ENCODE peak calls at places on chromosomes 2 and 18, in seven cellular contexts. E is IMR-90, K is K562, O is HepG2, X is lower leg skin, U is A549, S is H1. R is an unnamed sample.

GRCh38 chr18:41618135-41618534 is 336.9 kb upstream of the PIK3C3 start:
- DNase-seq in K (no peak), U (no peak), E (no peak), S (no peak), X (no peak), O (no peak), R (no peak)

GRCh38 chr2:15731213-15731888 is 139.7 kb downstream of the DDX1 start:
- DNase-seq in O (no peak), S (no peak), U (no peak), X (peak), E (no peak), K (no peak), R (no peak)

GRCh38 chr18:76425299-76426101 is 69.5 kb downstream of the ZNF516 start:
- DNase-seq in U (no peak), O (no peak), S (peak), K (no peak), E (peak), X (no peak), R (no peak)

GRCh38 chr2:237223208-237223861 is 137.6 kb downstream of the COPS8 start:
- DNase-seq in O (no peak), U (peak), X (no peak), E (peak), K (no peak), S (no peak), R (no peak)

GRCh38 chr18:60668583-60668982 is 296.0 kb upstream of the MC4R start:
- DNase-seq in O (no peak), U (no peak), S (no peak), E (no peak), X (no peak), K (no peak), R (no peak)

GRCh38 chr2:142285480-142285879 is 154.7 kb upstream of the LRP1B start:
- DNase-seq in S (no peak), O (no peak), K (no peak), X (no peak), E (no peak), U (no peak), R (no peak)

GRCh38 chr2:128608911-128609880 is 290.5 kb upstream of the HS6ST1 start:
- DNase-seq in E (no peak), S (no peak), O (no peak), K (no peak), X (peak), U (no peak), R (no peak)

GRCh38 chr2:26735096-26735495 is 29.0 kb upstream of the SLC35F6 start:
- DNase-seq in U (no peak), K (no peak), X (no peak), E (peak), S (no peak), O (no peak), R (no peak)

GRCh38 chr2:68828887-68829708 is 42.1 kb downstream of the BMP10 start:
- DNase-seq in E (peak), U (peak), X (peak), K (peak), O (peak), S (no peak), R (no peak)

GRCh38 chr2:75481041-75481836 is 79.5 kb downstream of the EVA1A start:
- DNase-seq in U (no peak), K (no peak), O (peak), X (no peak), S (no peak), E (peak), R (no peak)

GRCh38 chr2:172446524-172447063 is 19.2 kb downstream of the ITGA6 start:
- DNase-seq in S (no peak), X (no peak), U (no peak), O (no peak), K (no peak), E (no peak), R (no peak)

GRCh38 chr18:79754022-79754761 is 43.5 kb upstream of the KCNG2 start:
- DNase-seq in U (no peak), E (no peak), O (no peak), X (peak), S (no peak), K (no peak), R (no peak)

GRCh38 chr2:237424544-237424943 is 10.6 kb upstream of the COL6A3 start:
- DNase-seq in U (no peak), O (no peak), E (no peak), S (no peak), X (no peak), K (no peak), R (no peak)

GRCh38 chr2:154375625-154376020 is 322.9 kb upstream of the KCNJ3 start:
- DNase-seq in O (peak), U (peak), E (no peak), K (no peak), S (no peak), X (no peak), R (no peak)

GRCh38 chr2:128413014-128413717 is 94.5 kb upstream of the HS6ST1 start:
- DNase-seq in E (no peak), O (no peak), S (no peak), K (no peak), U (no peak), X (peak), R (no peak)

GRCh38 chr2:119659601-119660342 is 19.2 kb upstream of the TMEM177 start:
- DNase-seq in S (no peak), K (peak), X (peak), U (no peak), E (peak), O (peak), R (no peak)

GRCh38 chr18:45061359-45061758 is 380.7 kb downstream of the SETBP1 start:
- DNase-seq in U (no peak), E (no peak), K (no peak), X (no peak), O (no peak), S (no peak), R (no peak)

GRCh38 chr18:23752796-23753195 is 63.5 kb downstream of the LAMA3 start:
- DNase-seq in E (no peak), K (no peak), U (no peak), X (no peak), O (no peak), S (no peak), R (no peak)

GRCh38 chr18:69291755-69292154 is 108.9 kb upstream of the DOK6 start:
- DNase-seq in U (no peak), S (no peak), E (no peak), X (no peak), K (no peak), O (no peak), R (no peak)

GRCh38 chr2:142521492-142521891 is 356.0 kb upstream of the KYNU start:
- DNase-seq in K (no peak), U (no peak), O (no peak), S (no peak), E (no peak), X (no peak), R (no peak)

GRCh38 chr2:8314063-8314462 is 367.8 kb upstream of the ID2 start:
- DNase-seq in K (peak), X (no peak), O (no peak), S (no peak), E (no peak), U (no peak), R (no peak)

GRCh38 chr2:168212167-168212566 is 35.2 kb downstream of the STK39 start:
- DNase-seq in S (no peak), K (no peak), U (no peak), X (no peak), E (no peak), O (no peak), R (no peak)

GRCh38 chr18:44246001-44246400 is 434.7 kb upstream of the SETBP1 start:
- DNase-seq in O (no peak), E (no peak), X (no peak), K (no peak), S (no peak), U (no peak), R (no peak)

GRCh38 chr2:120740375-120740764 is 4.7 kb downstream of the GLI2 start:
- DNase-seq in K (no peak), S (no peak), O (no peak), U (no peak), X (no peak), E (no peak), R (no peak)

GRCh38 chr2:34480366-34480765 is 881.3 kb upstream of the FAM98A start:
- DNase-seq in O (no peak), X (no peak), K (no peak), E (no peak), S (no peak), U (no peak), R (no peak)

GRCh38 chr2:233919938-233920337 is 2.8 kb downstream of the TRPM8 start:
- DNase-seq in S (no peak), U (no peak), O (no peak), X (no peak), K (no peak), E (peak), R (no peak)

GRCh38 chr18:11981383-11981632 is at the start of gene IMPA2:
- DNase-seq in K (no peak), E (no peak), U (no peak), X (no peak), O (no peak), S (no peak), R (no peak)
- TF ChIP-seq POLR2A in K (no peak), E (peak), U (peak), X (peak), O (peak), S (peak), R (no peak)

GRCh38 chr18:12376718-12377555 is at the start of gene AFG3L2:
- DNase-seq in K (peak), O (peak), X (peak), S (peak), U (peak), E (peak), R (peak)
- TF ChIP-seq POLR2A in K (peak), O (peak), X (peak), S (peak), U (peak), E (peak), R (peak)

DNA sequence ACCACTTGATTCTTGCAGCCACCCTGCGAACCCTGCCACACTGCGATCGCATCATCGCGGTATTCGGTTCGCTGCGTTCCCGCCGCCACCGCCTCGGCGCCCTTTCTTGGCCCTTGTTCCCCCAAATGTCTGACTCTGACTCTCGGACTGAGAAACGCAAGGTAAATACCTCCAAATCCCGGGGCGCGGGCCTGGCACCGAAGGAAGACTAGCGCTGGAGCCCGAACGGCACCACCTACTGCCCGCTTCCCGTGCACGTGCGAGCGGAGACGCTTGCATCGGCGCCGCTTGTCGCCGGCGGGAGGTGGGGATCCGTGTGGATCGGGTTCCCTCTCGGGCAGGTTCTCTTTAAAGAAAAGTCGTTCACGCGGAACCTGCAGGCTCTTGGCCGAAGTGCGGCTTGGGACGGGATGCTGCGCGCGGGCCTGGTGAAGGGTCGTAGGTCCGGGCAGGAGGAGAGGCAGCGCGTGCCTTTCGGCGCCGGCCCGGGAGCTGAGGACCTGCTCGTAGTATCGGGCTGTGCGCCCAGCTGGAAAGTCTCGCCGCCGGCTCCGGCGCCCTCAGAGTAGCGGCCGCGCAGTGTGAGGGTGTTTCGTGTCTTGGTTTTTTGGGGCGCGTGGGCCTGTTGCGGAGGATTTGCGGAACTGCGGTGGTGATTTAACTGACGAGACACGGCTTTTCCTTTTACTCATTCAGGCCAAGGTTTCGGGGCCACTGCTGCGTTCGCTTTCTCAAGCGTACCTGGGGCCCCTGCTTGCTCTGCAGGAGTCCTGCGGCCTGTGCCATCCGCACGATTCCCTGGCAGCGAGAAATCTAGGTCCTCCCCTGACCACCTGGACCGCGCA is 536 bp downstream of the BCL2L11 start:
- DNase-seq in U (no peak), S (no peak), K (peak), X (peak), E (no peak), O (peak), R (no peak)
- TF ChIP-seq POLR2A in U (no peak), S (no peak), K (no peak), X (no peak), E (no peak), O (peak), R (no peak)

GRCh38 chr2:134081238-134081637 is 172.6 kb upstream of the MGAT5 start:
- DNase-seq in S (no peak), O (no peak), X (no peak), K (no peak), E (no peak), U (no peak), R (no peak)

GRCh38 chr2:134086594-134087219 is 167.2 kb upstream of the MGAT5 start:
- DNase-seq in U (no peak), O (no peak), E (no peak), S (no peak), X (no peak), K (no peak), R (no peak)

GRCh38 chr2:134087371-134087921 is 166.4 kb upstream of the MGAT5 start:
- DNase-seq in O (peak), K (no peak), U (no peak), S (no peak), X (no peak), E (no peak), R (no peak)

GRCh38 chr2:134080759-134081158 is 173.1 kb upstream of the MGAT5 start:
- DNase-seq in E (no peak), O (no peak), X (no peak), K (no peak), S (no peak), U (no peak), R (no peak)

DNA sequence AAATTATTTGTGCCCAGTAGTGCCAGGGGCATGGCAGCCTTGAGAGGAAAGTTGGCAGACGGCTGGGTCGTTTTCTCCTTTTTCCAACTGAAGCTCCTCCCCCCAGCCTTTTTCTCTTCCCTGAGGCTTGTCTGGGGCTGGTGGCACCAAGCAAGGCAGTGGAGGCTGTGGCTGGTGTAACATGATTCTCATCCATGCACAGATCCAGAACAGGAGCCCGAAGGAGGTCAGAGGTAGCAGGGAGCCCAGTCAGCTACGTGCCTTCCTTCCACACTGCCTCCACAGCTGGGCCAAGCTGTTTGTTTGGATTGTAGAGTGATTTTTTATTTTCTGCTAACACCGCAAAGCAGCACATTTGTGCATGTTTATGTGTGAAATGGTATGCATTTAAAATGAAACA is 170.3 kb upstream of the MGAT5 start:
- DNase-seq in E (peak), U (no peak), X (no peak), S (no peak), K (no peak), O (no peak), R (no peak)
- TF ChIP-seq POLR2A in E (no peak), U (no peak), X (no peak), S (no peak), K (no peak), O (no peak), R (no peak)

GRCh38 chr2:28753043-28753683 is 1.5 kb downstream of the PPP1CB start:
- DNase-seq in E (peak), K (peak), O (peak), S (no peak), U (peak), X (peak), R (no peak)
- TF ChIP-seq POLR2A in E (no peak), K (no peak), O (no peak), S (no peak), U (no peak), X (no peak), R (no peak)

GRCh38 chr18:36493349-36494281 is 196.1 kb downstream of the FHOD3 start:
- DNase-seq in U (no peak), X (no peak), O (peak), E (peak), S (no peak), K (no peak), R (no peak)
- TF ChIP-seq POLR2A in U (no peak), X (no peak), O (no peak), E (no peak), S (no peak), K (no peak), R (no peak)

DNA sequence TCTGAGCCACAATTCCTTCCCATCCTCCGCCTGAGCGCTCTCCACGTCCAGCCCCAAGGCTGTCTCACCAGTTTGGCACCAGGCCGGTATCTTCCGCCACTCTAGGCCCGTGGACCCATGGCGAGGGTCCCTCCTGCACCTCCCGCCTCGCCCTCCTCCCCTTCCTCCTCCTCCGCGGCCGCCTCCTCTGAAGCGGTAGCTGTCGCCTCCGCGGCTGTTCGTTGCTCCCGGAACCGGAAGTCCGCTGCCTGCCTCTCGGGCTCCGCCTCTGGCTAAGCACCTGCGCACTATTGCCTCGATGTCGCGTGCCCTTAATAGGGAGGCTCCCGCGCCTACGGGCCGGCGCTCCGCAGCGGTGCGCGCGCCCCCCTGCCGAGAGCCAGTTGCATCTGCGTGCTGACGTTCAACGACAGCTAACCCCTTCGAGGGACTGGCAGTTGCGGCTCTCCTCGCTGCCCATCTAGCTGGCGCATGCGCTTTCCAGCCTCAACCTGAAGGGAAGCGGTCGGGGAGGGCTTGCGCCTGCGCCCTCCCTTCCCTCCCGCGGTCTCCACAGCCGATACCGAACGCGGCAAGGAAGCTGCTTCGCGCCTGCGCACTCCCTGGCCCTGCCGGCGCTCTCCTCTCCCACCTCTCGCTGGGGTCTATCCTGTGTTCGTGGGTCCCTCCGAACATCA is at the start of gene MBD1:
- DNase-seq in S (peak), O (peak), U (peak), X (peak), E (peak), K (peak), R (peak)
- TF ChIP-seq POLR2A in S (no peak), O (peak), U (peak), X (peak), E (peak), K (peak), R (peak)

GRCh38 chr2:23524261-23524706 is 139.3 kb downstream of the KLHL29 start:
- DNase-seq in K (no peak), U (no peak), E (peak), S (no peak), X (peak), O (no peak), R (no peak)
- TF ChIP-seq POLR2A in K (no peak), U (no peak), E (no peak), S (no peak), X (no peak), O (no peak), R (no peak)

R was measured in GM12891.